ENCODE peak calls at places on chromosomes 7 and 10, in nine cellular contexts. One of them, this sample, is unnamed.

GRCh38 chr7:6513541-6513940 is 37.7 kb downstream of the GRID2IP start:
- DNase-seq in OCI-LY7: no peak
- DNase-seq in coronary artery: no peak
- DNase-seq in activated B cell treated with CpG ODN at 0.5 μM for 24 hours: no peak
- DNase-seq in HFF-Myc: no peak
- DNase-seq in cardiac muscle cell: no peak
- DNase-seq in cardiac fibroblast: no peak
- DNase-seq in astrocyte of the spinal cord: no peak
- DNase-seq in dorsolateral prefrontal cortex: no peak
- DNase-seq in this sample: no peak

GRCh38 chr7:47638679-47639306 is 56.9 kb upstream of the TNS3 start:
- DNase-seq in cardiac muscle cell: peak; percentile 72
- DNase-seq in coronary artery: no peak
- DNase-seq in astrocyte of the spinal cord: peak; percentile 76
- DNase-seq in cardiac fibroblast: no peak
- DNase-seq in activated B cell treated with CpG ODN at 0.5 μM for 24 hours: no peak
- DNase-seq in dorsolateral prefrontal cortex: no peak
- DNase-seq in OCI-LY7: no peak
- DNase-seq in HFF-Myc: no peak
- DNase-seq in this sample: no peak

GRCh38 chr10:34286136-34286739 is 528.9 kb downstream of the PARD3 start:
- DNase-seq in coronary artery: no peak
- DNase-seq in cardiac muscle cell: peak; percentile 19
- DNase-seq in cardiac fibroblast: peak; percentile 63
- DNase-seq in OCI-LY7: no peak
- DNase-seq in activated B cell treated with CpG ODN at 0.5 μM for 24 hours: no peak
- DNase-seq in astrocyte of the spinal cord: peak; percentile 23
- DNase-seq in dorsolateral prefrontal cortex: no peak
- DNase-seq in HFF-Myc: no peak
- DNase-seq in this sample: no peak

GRCh38 chr10:110221044-110221720 is 13.8 kb downstream of the MXI1 start:
- DNase-seq in cardiac muscle cell: no peak
- DNase-seq in dorsolateral prefrontal cortex: no peak
- DNase-seq in activated B cell treated with CpG ODN at 0.5 μM for 24 hours: no peak
- DNase-seq in coronary artery: no peak
- DNase-seq in astrocyte of the spinal cord: no peak
- DNase-seq in cardiac fibroblast: no peak
- DNase-seq in OCI-LY7: no peak
- DNase-seq in HFF-Myc: no peak
- DNase-seq in this sample: no peak

GRCh38 chr10:130571674-130572073 is 435.5 kb downstream of the GLRX3 start:
- DNase-seq in HFF-Myc: no peak
- DNase-seq in OCI-LY7: no peak
- DNase-seq in cardiac muscle cell: no peak
- DNase-seq in activated B cell treated with CpG ODN at 0.5 μM for 24 hours: no peak
- DNase-seq in astrocyte of the spinal cord: no peak
- DNase-seq in coronary artery: peak; percentile 50
- DNase-seq in dorsolateral prefrontal cortex: no peak
- DNase-seq in cardiac fibroblast: no peak
- DNase-seq in this sample: no peak

GRCh38 chr10:119872860-119873671 is 423 bp upstream of the MCMBP start:
- DNase-seq in HFF-Myc: no peak
- DNase-seq in coronary artery: peak; percentile 89
- DNase-seq in cardiac fibroblast: peak; percentile 79
- DNase-seq in activated B cell treated with CpG ODN at 0.5 μM for 24 hours: peak; percentile 89
- DNase-seq in astrocyte of the spinal cord: peak; percentile 82
- DNase-seq in dorsolateral prefrontal cortex: peak; percentile 74
- DNase-seq in cardiac muscle cell: peak; percentile 89
- DNase-seq in OCI-LY7: peak; percentile 91
- DNase-seq in this sample: no peak

GRCh38 chr7:22597845-22598244 is 97.9 kb upstream of the STEAP1B start:
- DNase-seq in cardiac muscle cell: peak; percentile 82
- DNase-seq in activated B cell treated with CpG ODN at 0.5 μM for 24 hours: no peak
- DNase-seq in dorsolateral prefrontal cortex: no peak
- DNase-seq in coronary artery: no peak
- DNase-seq in astrocyte of the spinal cord: peak; percentile 81
- DNase-seq in HFF-Myc: peak; percentile 20
- DNase-seq in cardiac fibroblast: peak; percentile 97
- DNase-seq in OCI-LY7: no peak
- DNase-seq in this sample: no peak

GRCh38 chr7:80779456-80779855 is 139.4 kb downstream of the SEMA3C start:
- DNase-seq in activated B cell treated with CpG ODN at 0.5 μM for 24 hours: no peak
- DNase-seq in cardiac fibroblast: no peak
- DNase-seq in HFF-Myc: no peak
- DNase-seq in astrocyte of the spinal cord: no peak
- DNase-seq in coronary artery: no peak
- DNase-seq in OCI-LY7: no peak
- DNase-seq in dorsolateral prefrontal cortex: no peak
- DNase-seq in cardiac muscle cell: no peak
- DNase-seq in this sample: no peak

GRCh38 chr10:71963756-71964668 is at the start of gene CHST3:
- DNase-seq in HFF-Myc: no peak
- DNase-seq in OCI-LY7: no peak
- DNase-seq in activated B cell treated with CpG ODN at 0.5 μM for 24 hours: no peak
- DNase-seq in dorsolateral prefrontal cortex: no peak
- DNase-seq in cardiac muscle cell: peak; percentile 83
- DNase-seq in cardiac fibroblast: peak; percentile 50
- DNase-seq in astrocyte of the spinal cord: peak; percentile 56
- DNase-seq in coronary artery: peak; percentile 86
- DNase-seq in this sample: no peak

GRCh38 chr10:62112325-62112724 is 156.3 kb downstream of the RTKN2 start:
- DNase-seq in astrocyte of the spinal cord: no peak
- DNase-seq in activated B cell treated with CpG ODN at 0.5 μM for 24 hours: no peak
- DNase-seq in coronary artery: no peak
- DNase-seq in cardiac fibroblast: no peak
- DNase-seq in dorsolateral prefrontal cortex: no peak
- DNase-seq in cardiac muscle cell: no peak
- DNase-seq in OCI-LY7: no peak
- DNase-seq in HFF-Myc: no peak
- DNase-seq in this sample: no peak

GRCh38 chr10:13743101-13743693 is 156.4 kb downstream of the PRPF18 start:
- DNase-seq in cardiac muscle cell: peak; percentile 30
- DNase-seq in coronary artery: no peak
- DNase-seq in activated B cell treated with CpG ODN at 0.5 μM for 24 hours: no peak
- DNase-seq in dorsolateral prefrontal cortex: no peak
- DNase-seq in HFF-Myc: no peak
- DNase-seq in astrocyte of the spinal cord: peak; percentile 39
- DNase-seq in OCI-LY7: no peak
- DNase-seq in cardiac fibroblast: no peak
- DNase-seq in this sample: no peak

GRCh38 chr10:526651-527312 is 162.7 kb downstream of the DIP2C start:
- DNase-seq in dorsolateral prefrontal cortex: no peak
- DNase-seq in OCI-LY7: peak; percentile 87
- DNase-seq in HFF-Myc: no peak
- DNase-seq in activated B cell treated with CpG ODN at 0.5 μM for 24 hours: no peak
- DNase-seq in coronary artery: no peak
- DNase-seq in cardiac fibroblast: no peak
- DNase-seq in astrocyte of the spinal cord: no peak
- DNase-seq in cardiac muscle cell: no peak
- DNase-seq in this sample: peak; percentile 75

GRCh38 chr7:80659120-80660055 is 20.9 kb downstream of the CD36 start:
- DNase-seq in dorsolateral prefrontal cortex: no peak
- DNase-seq in cardiac muscle cell: peak; percentile 53
- DNase-seq in OCI-LY7: peak; percentile 5
- DNase-seq in HFF-Myc: no peak
- DNase-seq in cardiac fibroblast: peak; percentile 51
- DNase-seq in astrocyte of the spinal cord: peak; percentile 50
- DNase-seq in activated B cell treated with CpG ODN at 0.5 μM for 24 hours: no peak
- DNase-seq in coronary artery: no peak
- DNase-seq in this sample: no peak

GRCh38 chr10:8074881-8075280 is 20.4 kb downstream of the GATA3 start:
- DNase-seq in coronary artery: no peak
- DNase-seq in HFF-Myc: no peak
- DNase-seq in OCI-LY7: no peak
- DNase-seq in cardiac fibroblast: no peak
- DNase-seq in astrocyte of the spinal cord: no peak
- DNase-seq in cardiac muscle cell: no peak
- DNase-seq in activated B cell treated with CpG ODN at 0.5 μM for 24 hours: no peak
- DNase-seq in dorsolateral prefrontal cortex: no peak
- DNase-seq in this sample: no peak

DNA sequence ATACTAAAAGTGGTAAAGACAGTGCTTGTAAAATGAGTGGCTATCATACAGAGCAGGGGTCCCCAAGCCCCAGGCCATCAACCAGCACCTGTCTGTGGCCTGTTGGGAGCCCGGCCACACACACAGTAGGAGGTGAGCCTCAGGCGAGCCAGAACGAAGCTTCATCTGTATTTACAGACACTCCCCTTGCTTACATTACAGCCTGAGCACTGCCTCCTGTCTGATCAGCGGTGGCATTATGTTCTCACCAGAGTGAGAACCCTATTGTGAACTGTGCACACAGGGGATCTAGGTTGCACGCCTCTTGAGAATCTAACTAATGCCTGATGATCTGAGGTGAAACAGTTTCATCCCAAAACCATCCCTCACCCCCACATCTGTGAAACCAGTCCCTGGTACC is 58.7 kb downstream of the ITGA8 start:
- DNase-seq in HFF-Myc: no peak
- DNase-seq in coronary artery: no peak
- DNase-seq in dorsolateral prefrontal cortex: no peak
- DNase-seq in OCI-LY7: no peak
- DNase-seq in astrocyte of the spinal cord: no peak
- DNase-seq in cardiac muscle cell: no peak
- DNase-seq in cardiac fibroblast: no peak
- DNase-seq in activated B cell treated with CpG ODN at 0.5 μM for 24 hours: no peak
- DNase-seq in this sample: no peak
- TF ChIP-seq CTCF in HFF-Myc: no peak
- TF ChIP-seq CTCF in coronary artery: no peak
- TF ChIP-seq CTCF in dorsolateral prefrontal cortex: no peak
- TF ChIP-seq CTCF in OCI-LY7: no peak
- TF ChIP-seq CTCF in astrocyte of the spinal cord: no peak
- TF ChIP-seq CTCF in cardiac muscle cell: no peak
- TF ChIP-seq CTCF in cardiac fibroblast: no peak
- TF ChIP-seq CTCF in activated B cell treated with CpG ODN at 0.5 μM for 24 hours: no peak
- TF ChIP-seq CTCF in this sample: no peak

GRCh38 chr10:32893431-32893830 is 64.6 kb downstream of the ITGB1 start:
- DNase-seq in cardiac muscle cell: no peak
- DNase-seq in OCI-LY7: no peak
- DNase-seq in activated B cell treated with CpG ODN at 0.5 μM for 24 hours: no peak
- DNase-seq in cardiac fibroblast: no peak
- DNase-seq in HFF-Myc: no peak
- DNase-seq in astrocyte of the spinal cord: no peak
- DNase-seq in dorsolateral prefrontal cortex: no peak
- DNase-seq in coronary artery: no peak
- DNase-seq in this sample: no peak
- TF ChIP-seq CTCF in cardiac muscle cell: no peak
- TF ChIP-seq CTCF in OCI-LY7: peak; percentile 7
- TF ChIP-seq CTCF in activated B cell treated with CpG ODN at 0.5 μM for 24 hours: no peak
- TF ChIP-seq CTCF in cardiac fibroblast: no peak
- TF ChIP-seq CTCF in HFF-Myc: no peak
- TF ChIP-seq CTCF in astrocyte of the spinal cord: peak; percentile 13
- TF ChIP-seq CTCF in dorsolateral prefrontal cortex: no peak
- TF ChIP-seq CTCF in coronary artery: no peak
- TF ChIP-seq CTCF in this sample: peak; percentile 23

GRCh38 chr7:120950026-120950538 is 495 bp upstream of the ING3 start:
- DNase-seq in dorsolateral prefrontal cortex: no peak
- DNase-seq in OCI-LY7: peak; percentile 1
- DNase-seq in astrocyte of the spinal cord: no peak
- DNase-seq in HFF-Myc: no peak
- DNase-seq in activated B cell treated with CpG ODN at 0.5 μM for 24 hours: no peak
- DNase-seq in cardiac fibroblast: no peak
- DNase-seq in cardiac muscle cell: no peak
- DNase-seq in coronary artery: no peak
- DNase-seq in this sample: no peak

GRCh38 chr7:120950539-120951308 is at the start of gene ING3:
- DNase-seq in dorsolateral prefrontal cortex: peak; percentile 97
- DNase-seq in cardiac muscle cell: peak; percentile 99
- DNase-seq in coronary artery: peak; percentile 98
- DNase-seq in HFF-Myc: peak; percentile 92
- DNase-seq in astrocyte of the spinal cord: peak; percentile 99
- DNase-seq in OCI-LY7: peak; percentile 98
- DNase-seq in activated B cell treated with CpG ODN at 0.5 μM for 24 hours: peak; percentile 99
- DNase-seq in cardiac fibroblast: peak; percentile 99
- DNase-seq in this sample: peak; percentile 97

GRCh38 chr7:120949393-120949799 is 1.2 kb upstream of the ING3 start:
- DNase-seq in dorsolateral prefrontal cortex: no peak
- DNase-seq in OCI-LY7: peak; percentile 2
- DNase-seq in coronary artery: no peak
- DNase-seq in cardiac muscle cell: no peak
- DNase-seq in cardiac fibroblast: no peak
- DNase-seq in activated B cell treated with CpG ODN at 0.5 μM for 24 hours: no peak
- DNase-seq in astrocyte of the spinal cord: no peak
- DNase-seq in HFF-Myc: no peak
- DNase-seq in this sample: no peak

GRCh38 chr7:120944826-120945562 is 5.6 kb upstream of the ING3 start:
- DNase-seq in astrocyte of the spinal cord: no peak
- DNase-seq in cardiac muscle cell: no peak
- DNase-seq in HFF-Myc: no peak
- DNase-seq in dorsolateral prefrontal cortex: no peak
- DNase-seq in OCI-LY7: no peak
- DNase-seq in coronary artery: no peak
- DNase-seq in activated B cell treated with CpG ODN at 0.5 μM for 24 hours: no peak
- DNase-seq in cardiac fibroblast: no peak
- DNase-seq in this sample: no peak

DNA sequence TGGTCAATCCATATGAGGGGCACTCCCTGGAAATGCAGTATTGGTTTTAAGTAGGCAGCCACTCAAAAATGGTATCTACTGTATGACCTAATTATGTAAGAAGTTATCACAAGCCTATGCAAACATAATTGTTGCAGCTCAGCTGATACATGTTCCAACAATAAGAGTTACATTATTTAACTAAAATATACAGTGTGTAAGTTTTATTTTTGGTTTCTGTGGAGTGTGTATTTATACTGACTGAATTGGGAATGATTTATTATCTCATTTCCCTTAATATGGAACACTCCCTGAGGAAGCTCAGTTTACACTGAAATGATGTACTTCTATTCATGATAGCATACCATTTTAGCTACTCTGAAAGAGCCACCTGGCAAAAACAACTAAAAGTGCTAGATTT is 2.6 kb upstream of the ING3 start:
- DNase-seq in cardiac fibroblast: no peak
- DNase-seq in dorsolateral prefrontal cortex: no peak
- DNase-seq in OCI-LY7: no peak
- DNase-seq in astrocyte of the spinal cord: no peak
- DNase-seq in cardiac muscle cell: no peak
- DNase-seq in HFF-Myc: no peak
- DNase-seq in activated B cell treated with CpG ODN at 0.5 μM for 24 hours: no peak
- DNase-seq in coronary artery: no peak
- DNase-seq in this sample: no peak
- TF ChIP-seq CTCF in cardiac fibroblast: no peak
- TF ChIP-seq CTCF in dorsolateral prefrontal cortex: no peak
- TF ChIP-seq CTCF in OCI-LY7: no peak
- TF ChIP-seq CTCF in astrocyte of the spinal cord: no peak
- TF ChIP-seq CTCF in cardiac muscle cell: no peak
- TF ChIP-seq CTCF in HFF-Myc: no peak
- TF ChIP-seq CTCF in activated B cell treated with CpG ODN at 0.5 μM for 24 hours: no peak
- TF ChIP-seq CTCF in coronary artery: no peak
- TF ChIP-seq CTCF in this sample: no peak

DNA sequence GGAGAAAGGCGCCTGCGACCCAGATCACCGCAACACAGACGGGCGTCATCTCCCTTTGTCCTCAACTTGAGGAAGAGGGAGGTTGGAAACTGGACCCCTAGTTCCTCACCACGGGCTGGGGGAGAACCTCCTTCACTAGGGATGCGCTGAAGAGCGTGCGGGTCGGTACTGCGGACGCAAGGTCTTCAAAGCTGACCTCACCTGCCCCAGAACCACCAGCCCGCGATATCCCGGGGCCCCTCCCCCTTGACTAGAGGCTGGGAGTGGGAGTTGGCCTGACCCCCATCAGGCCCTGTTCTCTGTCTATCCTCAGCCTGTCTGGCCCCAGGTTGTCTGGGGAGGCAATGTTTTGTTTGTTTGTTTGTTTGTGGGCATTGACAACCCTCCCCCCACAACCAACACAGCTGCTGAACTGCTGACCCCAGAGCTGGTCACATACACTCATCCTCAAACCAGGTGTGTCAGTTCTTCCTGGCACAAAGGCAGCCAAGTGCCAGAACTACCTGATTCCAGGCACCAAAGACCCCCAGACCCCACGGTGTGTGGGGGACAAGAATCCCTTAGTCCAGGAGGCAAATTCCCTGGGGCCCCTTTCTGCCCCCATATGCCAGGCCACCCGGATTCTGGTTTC is 2.9 kb downstream of the NPM3 start:
- DNase-seq in cardiac muscle cell: no peak
- DNase-seq in HFF-Myc: no peak
- DNase-seq in OCI-LY7: peak; percentile 13
- DNase-seq in activated B cell treated with CpG ODN at 0.5 μM for 24 hours: no peak
- DNase-seq in cardiac fibroblast: no peak
- DNase-seq in coronary artery: peak; percentile 68
- DNase-seq in dorsolateral prefrontal cortex: no peak
- DNase-seq in astrocyte of the spinal cord: no peak
- DNase-seq in this sample: no peak
- TF ChIP-seq CTCF in cardiac muscle cell: no peak
- TF ChIP-seq CTCF in HFF-Myc: no peak
- TF ChIP-seq CTCF in OCI-LY7: peak; percentile 58
- TF ChIP-seq CTCF in activated B cell treated with CpG ODN at 0.5 μM for 24 hours: no peak
- TF ChIP-seq CTCF in cardiac fibroblast: no peak
- TF ChIP-seq CTCF in coronary artery: no peak
- TF ChIP-seq CTCF in dorsolateral prefrontal cortex: no peak
- TF ChIP-seq CTCF in astrocyte of the spinal cord: no peak
- TF ChIP-seq CTCF in this sample: peak; percentile 65